ENCODE peak calls at places on chromosomes 7 and 10, in six cellular contexts. One of them, this sample, is unnamed.

GRCh38 chr10:76675951-76676587 is 961.5 kb downstream of the KCNMA1 start:
- DNase-seq in A549: no peak
- DNase-seq in GM12878: no peak
- DNase-seq in K562: no peak
- DNase-seq in endothelial cell of umbilical vein: no peak
- DNase-seq in HepG2: no peak
- DNase-seq in this sample: no peak

GRCh38 chr7:47553309-47553708 is 28.6 kb downstream of the TNS3 start:
- DNase-seq in endothelial cell of umbilical vein: no peak
- DNase-seq in A549: no peak
- DNase-seq in GM12878: no peak
- DNase-seq in K562: no peak
- DNase-seq in HepG2: no peak
- DNase-seq in this sample: no peak

GRCh38 chr7:39622609-39623311 is 612 bp upstream of the RALA start:
- DNase-seq in K562: no peak
- DNase-seq in HepG2: no peak
- DNase-seq in A549: no peak
- DNase-seq in endothelial cell of umbilical vein: peak
- DNase-seq in GM12878: no peak
- DNase-seq in this sample: no peak

GRCh38 chr10:49738616-49739360 is 23.3 kb downstream of the OGDHL start:
- DNase-seq in GM12878: no peak
- DNase-seq in K562: no peak
- DNase-seq in A549: no peak
- DNase-seq in endothelial cell of umbilical vein: no peak
- DNase-seq in HepG2: no peak
- DNase-seq in this sample: no peak

GRCh38 chr7:135584362-135585353 is 26.9 kb downstream of the NUP205 start:
- DNase-seq in HepG2: no peak
- DNase-seq in A549: no peak
- DNase-seq in endothelial cell of umbilical vein: no peak
- DNase-seq in K562: no peak
- DNase-seq in GM12878: no peak
- DNase-seq in this sample: no peak

GRCh38 chr7:159017210-159017609 is 127.5 kb downstream of the VIPR2 start:
- DNase-seq in GM12878: no peak
- DNase-seq in endothelial cell of umbilical vein: no peak
- DNase-seq in HepG2: no peak
- DNase-seq in K562: no peak
- DNase-seq in A549: no peak
- DNase-seq in this sample: no peak

GRCh38 chr7:30660331-30661255 is 21.7 kb downstream of the CRHR2 start:
- DNase-seq in K562: no peak
- DNase-seq in endothelial cell of umbilical vein: no peak
- DNase-seq in HepG2: no peak
- DNase-seq in A549: no peak
- DNase-seq in GM12878: no peak
- DNase-seq in this sample: no peak

GRCh38 chr7:36440880-36441279 is 51.2 kb downstream of the ANLN start:
- DNase-seq in endothelial cell of umbilical vein: peak
- DNase-seq in A549: peak
- DNase-seq in GM12878: no peak
- DNase-seq in HepG2: peak
- DNase-seq in K562: no peak
- DNase-seq in this sample: peak

GRCh38 chr7:130881091-130881798 is 147.2 kb upstream of the KLF14 start:
- DNase-seq in K562: no peak
- DNase-seq in HepG2: no peak
- DNase-seq in GM12878: no peak
- DNase-seq in A549: no peak
- DNase-seq in endothelial cell of umbilical vein: no peak
- DNase-seq in this sample: no peak

GRCh38 chr7:20064974-20065862 is 152.0 kb downstream of the MACC1 start:
- DNase-seq in A549: peak
- DNase-seq in K562: no peak
- DNase-seq in endothelial cell of umbilical vein: no peak
- DNase-seq in HepG2: no peak
- DNase-seq in GM12878: peak
- DNase-seq in this sample: no peak

GRCh38 chr10:78419481-78420265 is 386.0 kb downstream of the RPS24 start:
- DNase-seq in endothelial cell of umbilical vein: no peak
- DNase-seq in K562: no peak
- DNase-seq in A549: no peak
- DNase-seq in HepG2: no peak
- DNase-seq in GM12878: no peak
- DNase-seq in this sample: peak

GRCh38 chr10:50316695-50317648 is 65.7 kb upstream of the ASAH2 start:
- DNase-seq in K562: peak
- DNase-seq in GM12878: no peak
- DNase-seq in A549: no peak
- DNase-seq in endothelial cell of umbilical vein: no peak
- DNase-seq in HepG2: no peak
- DNase-seq in this sample: peak

GRCh38 chr10:74799840-74800239 is 26.6 kb upstream of the KAT6B start:
- DNase-seq in GM12878: no peak
- DNase-seq in HepG2: peak
- DNase-seq in K562: peak
- DNase-seq in A549: peak
- DNase-seq in endothelial cell of umbilical vein: peak
- DNase-seq in this sample: peak

GRCh38 chr10:13984647-13985155 is 346.0 kb downstream of the FRMD4A start:
- DNase-seq in HepG2: no peak
- DNase-seq in K562: no peak
- DNase-seq in GM12878: no peak
- DNase-seq in A549: peak
- DNase-seq in endothelial cell of umbilical vein: peak
- DNase-seq in this sample: no peak

GRCh38 chr10:28411648-28412047 is 108.8 kb upstream of the MPP7 start:
- DNase-seq in HepG2: no peak
- DNase-seq in endothelial cell of umbilical vein: no peak
- DNase-seq in A549: peak
- DNase-seq in K562: no peak
- DNase-seq in GM12878: no peak
- DNase-seq in this sample: no peak

GRCh38 chr10:24974978-24975377 is 22.6 kb upstream of the PRTFDC1 start:
- DNase-seq in endothelial cell of umbilical vein: no peak
- DNase-seq in GM12878: no peak
- DNase-seq in K562: no peak
- DNase-seq in A549: peak
- DNase-seq in HepG2: peak
- DNase-seq in this sample: no peak

GRCh38 chr7:33601081-33601480 is 304.3 kb upstream of the BMPER start:
- DNase-seq in endothelial cell of umbilical vein: no peak
- DNase-seq in K562: no peak
- DNase-seq in GM12878: no peak
- DNase-seq in HepG2: no peak
- DNase-seq in A549: no peak
- DNase-seq in this sample: no peak

GRCh38 chr7:43649755-43650274 is 66.9 kb downstream of the STK17A start:
- DNase-seq in K562: no peak
- DNase-seq in HepG2: no peak
- DNase-seq in A549: no peak
- DNase-seq in endothelial cell of umbilical vein: peak
- DNase-seq in GM12878: peak
- DNase-seq in this sample: peak

GRCh38 chr10:104809288-104810090 is 168.4 kb downstream of the SORCS3 start:
- DNase-seq in endothelial cell of umbilical vein: no peak
- DNase-seq in A549: peak
- DNase-seq in HepG2: peak
- DNase-seq in GM12878: no peak
- DNase-seq in K562: no peak
- DNase-seq in this sample: no peak

GRCh38 chr7:31092606-31093005 is 40.5 kb downstream of the ADCYAP1R1 start:
- DNase-seq in endothelial cell of umbilical vein: no peak
- DNase-seq in GM12878: no peak
- DNase-seq in A549: no peak
- DNase-seq in K562: no peak
- DNase-seq in HepG2: no peak
- DNase-seq in this sample: no peak

GRCh38 chr7:44286618-44287487 is 38.5 kb downstream of the CAMK2B start:
- DNase-seq in GM12878: no peak
- DNase-seq in endothelial cell of umbilical vein: no peak
- DNase-seq in K562: no peak
- DNase-seq in A549: no peak
- DNase-seq in HepG2: no peak
- DNase-seq in this sample: peak

GRCh38 chr10:110859947-110860376 is 11.8 kb upstream of the PDCD4 start:
- DNase-seq in endothelial cell of umbilical vein: no peak
- DNase-seq in A549: no peak
- DNase-seq in GM12878: no peak
- DNase-seq in HepG2: no peak
- DNase-seq in K562: peak
- DNase-seq in this sample: peak

GRCh38 chr10:55631071-55631654 is 729.9 kb downstream of the ZWINT start:
- DNase-seq in endothelial cell of umbilical vein: peak
- DNase-seq in HepG2: no peak
- DNase-seq in A549: peak
- DNase-seq in K562: peak
- DNase-seq in GM12878: no peak
- DNase-seq in this sample: no peak

GRCh38 chr7:80216996-80217842 is 82.6 kb downstream of the GNAI1 start:
- DNase-seq in endothelial cell of umbilical vein: no peak
- DNase-seq in K562: no peak
- DNase-seq in A549: no peak
- DNase-seq in HepG2: no peak
- DNase-seq in GM12878: no peak
- DNase-seq in this sample: no peak

GRCh38 chr7:604038-604883 is 84.6 kb upstream of the PDGFA start:
- DNase-seq in K562: peak
- DNase-seq in HepG2: no peak
- DNase-seq in endothelial cell of umbilical vein: peak
- DNase-seq in GM12878: peak
- DNase-seq in A549: no peak
- DNase-seq in this sample: peak

GRCh38 chr10:14325325-14325955 is 5.3 kb downstream of the FRMD4A start:
- DNase-seq in K562: peak
- DNase-seq in GM12878: no peak
- DNase-seq in endothelial cell of umbilical vein: peak
- DNase-seq in HepG2: peak
- DNase-seq in A549: peak
- DNase-seq in this sample: peak

GRCh38 chr7:12212051-12212485 is 974 bp downstream of the TMEM106B start:
- DNase-seq in A549: peak
- DNase-seq in endothelial cell of umbilical vein: no peak
- DNase-seq in GM12878: no peak
- DNase-seq in HepG2: peak
- DNase-seq in K562: peak
- DNase-seq in this sample: peak

GRCh38 chr7:34064511-34065158 is 159.3 kb downstream of the BMPER start:
- DNase-seq in GM12878: no peak
- DNase-seq in endothelial cell of umbilical vein: no peak
- DNase-seq in A549: peak
- DNase-seq in K562: no peak
- DNase-seq in HepG2: no peak
- DNase-seq in this sample: no peak

GRCh38 chr10:129891806-129892205 is 72.3 kb downstream of the EBF3 start:
- DNase-seq in HepG2: no peak
- DNase-seq in endothelial cell of umbilical vein: no peak
- DNase-seq in GM12878: no peak
- DNase-seq in A549: no peak
- DNase-seq in K562: no peak
- DNase-seq in this sample: no peak

GRCh38 chr10:101284171-101285092 is 55.2 kb upstream of the LBX1 start:
- DNase-seq in HepG2: no peak
- DNase-seq in GM12878: no peak
- DNase-seq in A549: no peak
- DNase-seq in K562: no peak
- DNase-seq in endothelial cell of umbilical vein: no peak
- DNase-seq in this sample: no peak
- TF ChIP-seq MYC in HepG2: no peak
- TF ChIP-seq MYC in GM12878: no peak
- TF ChIP-seq MYC in A549: no peak
- TF ChIP-seq MYC in K562: no peak
- TF ChIP-seq MYC in endothelial cell of umbilical vein: no peak
- TF ChIP-seq MYC in this sample: no peak

GRCh38 chr10:34967411-34967880 is 122.7 kb downstream of the CUL2 start:
- DNase-seq in K562: no peak
- DNase-seq in endothelial cell of umbilical vein: peak
- DNase-seq in GM12878: no peak
- DNase-seq in HepG2: no peak
- DNase-seq in A549: no peak
- DNase-seq in this sample: no peak
- TF ChIP-seq MYC in K562: no peak
- TF ChIP-seq MYC in endothelial cell of umbilical vein: no peak
- TF ChIP-seq MYC in GM12878: no peak
- TF ChIP-seq MYC in HepG2: no peak
- TF ChIP-seq MYC in A549: no peak
- TF ChIP-seq MYC in this sample: no peak

DNA sequence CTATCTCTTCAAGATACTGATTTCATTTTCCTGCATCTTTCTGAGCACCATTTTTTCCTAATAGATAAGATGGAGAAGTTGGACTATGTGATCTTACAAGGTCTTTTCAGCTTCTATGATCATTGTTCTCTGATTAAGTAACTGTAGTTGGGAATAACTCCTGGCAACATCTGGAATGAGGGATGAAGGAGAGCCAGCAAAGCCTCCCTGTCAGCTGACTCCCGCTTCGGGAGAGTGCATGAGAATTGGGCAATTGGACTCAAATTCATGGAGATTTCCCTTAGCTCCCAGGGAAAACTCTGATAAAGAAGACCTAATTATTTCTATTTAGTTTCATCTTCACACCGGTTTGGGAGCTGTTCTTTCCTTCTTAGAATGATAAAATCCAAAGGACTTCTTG is 146.1 kb downstream of the CCDC71L start:
- DNase-seq in K562: no peak
- DNase-seq in HepG2: no peak
- DNase-seq in endothelial cell of umbilical vein: no peak
- DNase-seq in A549: no peak
- DNase-seq in GM12878: no peak
- DNase-seq in this sample: no peak
- TF ChIP-seq MYC in K562: no peak
- TF ChIP-seq MYC in HepG2: no peak
- TF ChIP-seq MYC in endothelial cell of umbilical vein: no peak
- TF ChIP-seq MYC in A549: no peak
- TF ChIP-seq MYC in GM12878: no peak
- TF ChIP-seq MYC in this sample: no peak

GRCh38 chr7:101017099-101017777 is 2.6 kb upstream of the MUC17 start:
- DNase-seq in endothelial cell of umbilical vein: peak
- DNase-seq in K562: peak
- DNase-seq in HepG2: peak
- DNase-seq in A549: peak
- DNase-seq in GM12878: peak
- DNase-seq in this sample: peak
- TF ChIP-seq MYC in endothelial cell of umbilical vein: no peak
- TF ChIP-seq MYC in K562: no peak
- TF ChIP-seq MYC in HepG2: no peak
- TF ChIP-seq MYC in A549: no peak
- TF ChIP-seq MYC in GM12878: no peak
- TF ChIP-seq MYC in this sample: peak

DNA sequence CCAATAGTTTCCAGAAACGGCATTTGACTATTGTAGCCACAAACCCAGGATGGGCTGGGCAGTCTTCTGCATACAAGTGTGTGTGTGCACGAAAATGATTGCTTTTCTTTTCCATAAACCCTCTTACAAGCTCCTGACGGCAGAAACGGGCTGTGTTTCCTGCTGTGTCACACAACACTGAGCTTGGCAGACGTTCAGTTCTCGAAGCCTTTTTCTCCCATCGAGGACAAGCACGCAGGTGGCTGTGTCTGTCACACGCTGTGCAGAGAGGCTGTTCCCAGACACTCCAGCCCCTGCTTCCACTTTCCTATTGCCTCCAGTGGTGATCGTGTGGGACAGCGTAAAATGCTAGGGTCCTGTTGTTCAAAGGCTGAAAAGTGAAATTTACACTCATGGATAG is 32.1 kb downstream of the RBAK start:
- DNase-seq in K562: no peak
- DNase-seq in endothelial cell of umbilical vein: peak
- DNase-seq in HepG2: no peak
- DNase-seq in A549: peak
- DNase-seq in GM12878: no peak
- DNase-seq in this sample: no peak
- TF ChIP-seq MYC in K562: no peak
- TF ChIP-seq MYC in endothelial cell of umbilical vein: no peak
- TF ChIP-seq MYC in HepG2: no peak
- TF ChIP-seq MYC in A549: no peak
- TF ChIP-seq MYC in GM12878: no peak
- TF ChIP-seq MYC in this sample: no peak

This sample was measured in NB4.